ENCODE peak calls at places on chromosome 1, in nine cellular contexts. C is adrenal gland, H is upper lobe of right lung, B is endothelial cell of umbilical vein, J is HepG2, A is GM23338, K is left ventricle myocardium inferior, W is A673, Q is pancreas. G is an unnamed sample. For H3K4me1, the result is how much of the 10 kb centered on the place peaks cover.

GRCh38 chr1:164712131-164713031 is 153.4 kb downstream of the PBX1 start:
- DNase-seq in A (no peak), B (peak), W (no peak), J (no peak), H (no peak), K (no peak), C (peak), Q (no peak), G (no peak)

GRCh38 chr1:247531937-247532336 is 4.3 kb downstream of the OR2C3 start:
- DNase-seq in Q (no peak), W (no peak), B (no peak), A (peak), H (no peak), K (no peak), C (no peak), J (no peak), G (no peak)

GRCh38 chr1:219090618-219091017 is 83.1 kb upstream of the LYPLAL1 start:
- DNase-seq in H (no peak), Q (no peak), K (no peak), A (no peak), J (no peak), B (no peak), C (no peak), W (no peak), G (no peak)

GRCh38 chr1:26387447-26387846 is 14.9 kb upstream of the ZNF683 start:
- DNase-seq in C (no peak), B (no peak), Q (no peak), K (no peak), W (no peak), A (no peak), H (no peak), J (peak), G (no peak)

GRCh38 chr1:192952646-192953045 is 106.5 kb downstream of the UCHL5 start:
- DNase-seq in B (no peak), W (no peak), H (no peak), K (no peak), C (no peak), A (no peak), J (no peak), Q (no peak), G (no peak)

GRCh38 chr1:13725714-13726175 is 25.8 kb downstream of the PRDM2 start:
- DNase-seq in W (peak), K (no peak), H (no peak), A (peak), Q (no peak), B (peak), C (peak), J (peak), G (no peak)

GRCh38 chr1:209231476-209232156 is 351.9 kb upstream of the CAMK1G start:
- DNase-seq in W (no peak), J (no peak), K (no peak), Q (peak), C (no peak), H (no peak), B (no peak), A (peak), G (no peak)

GRCh38 chr1:198220428-198220827 is 63.6 kb downstream of the NEK7 start:
- DNase-seq in B (peak), K (no peak), C (no peak), H (no peak), Q (no peak), A (no peak), W (no peak), J (no peak), G (no peak)

GRCh38 chr1:183101841-183102276 is 78.6 kb downstream of the LAMC1 start:
- DNase-seq in W (no peak), C (no peak), A (no peak), Q (no peak), K (no peak), H (no peak), J (no peak), B (no peak), G (no peak)

GRCh38 chr1:117565745-117566455 is 39.9 kb upstream of the TENT5C start:
- DNase-seq in Q (no peak), A (no peak), K (no peak), B (no peak), C (peak), W (no peak), J (no peak), H (peak), G (no peak)

GRCh38 chr1:7478142-7478796 is 292.8 kb upstream of the VAMP3 start:
- DNase-seq in Q (no peak), J (no peak), W (peak), B (no peak), K (no peak), C (peak), H (no peak), A (no peak), G (no peak)

DNA sequence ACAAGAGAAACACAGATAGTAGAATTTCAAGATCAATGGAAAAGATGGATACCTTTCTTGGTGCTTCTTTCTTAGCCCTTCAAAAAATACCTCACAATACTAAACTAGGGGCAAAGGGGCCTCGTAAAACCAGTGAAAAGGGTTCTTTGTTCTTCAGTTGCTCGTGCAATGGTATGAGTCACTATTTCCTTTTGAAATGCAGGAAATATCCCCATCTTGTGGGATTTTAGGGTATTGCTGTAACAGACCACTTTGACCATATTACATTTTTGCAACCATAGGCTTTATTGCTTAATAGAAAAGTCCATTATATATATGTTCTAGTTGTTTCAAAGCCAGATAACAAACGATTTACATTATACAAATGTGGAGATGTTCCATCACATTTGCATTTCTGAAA is 88.7 kb upstream of the PKN2 start:
- DNase-seq in C (no peak), H (no peak), W (peak), A (peak), Q (no peak), J (peak), B (peak), K (no peak), G (no peak)
- TF ChIP-seq CTCF in C (peak), H (peak), W (peak), A (peak), Q (no peak), J (peak), B (peak), K (peak), G (no peak)

GRCh38 chr1:204480515-204480914 is 14.1 kb downstream of the PIK3C2B start:
- DNase-seq in H (no peak), J (no peak), W (no peak), B (no peak), K (no peak), Q (no peak), C (no peak), A (no peak), G (no peak)
- H3K4me1 ChIP-seq in H (half or more), J (under half), W (under half), B (under half), K (half or more), Q (under half), C (under half), A (under half), G (half or more)

DNA sequence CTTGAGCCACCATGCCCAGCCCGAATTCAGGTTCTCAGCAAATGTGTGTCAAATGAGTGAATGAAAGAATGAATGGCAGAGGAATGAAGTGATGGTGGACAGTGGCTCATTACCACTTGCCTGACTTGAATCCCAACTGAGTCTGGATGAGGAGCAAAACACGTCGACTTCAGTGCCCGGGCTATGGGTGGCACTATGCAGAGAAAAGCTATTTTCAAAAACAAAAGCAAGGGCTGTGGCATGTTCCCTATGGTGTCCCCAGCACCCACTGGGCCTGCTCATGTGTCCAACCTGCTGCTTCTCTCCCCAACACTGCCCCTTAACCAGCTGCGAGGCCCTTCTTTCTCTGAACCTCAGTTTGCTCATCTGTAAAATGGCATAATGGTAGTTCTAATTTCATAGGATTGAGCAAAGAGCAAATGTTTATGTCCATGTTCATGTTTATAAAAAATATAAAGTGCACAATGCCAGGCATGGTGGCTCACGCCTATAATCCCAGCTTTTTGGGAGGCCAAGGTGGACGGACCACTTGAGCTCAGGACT is 4.3 kb upstream of the MAD2L2 start:
- DNase-seq in C (no peak), Q (no peak), B (no peak), W (no peak), J (no peak), K (no peak), A (no peak), H (no peak), G (no peak)
- TF ChIP-seq CTCF in C (no peak), Q (no peak), B (no peak), W (peak), J (no peak), K (no peak), A (peak), H (no peak), G (no peak)

GRCh38 chr1:225454733-225455132 is 26.9 kb upstream of the LBR start:
- DNase-seq in A (no peak), B (peak), Q (peak), K (no peak), C (peak), H (no peak), W (no peak), J (no peak), G (no peak)
- H3K4me1 ChIP-seq in A (under half), B (under half), Q (under half), K (under half), C (under half), H (under half), W (under half), J (half or more), G (under half)

GRCh38 chr1:211628446-211628845 is 47.0 kb downstream of the NEK2 start:
- DNase-seq in B (no peak), J (no peak), H (no peak), Q (no peak), C (no peak), K (no peak), W (no peak), A (no peak), G (no peak)

GRCh38 chr1:211621471-211622198 is 42.7 kb upstream of the SLC30A1 start:
- DNase-seq in J (no peak), H (peak), B (no peak), Q (no peak), A (no peak), C (no peak), K (peak), W (no peak), G (no peak)

GRCh38 chr1:211627259-211627658 is 48.2 kb downstream of the NEK2 start:
- DNase-seq in C (no peak), H (no peak), A (no peak), J (no peak), W (no peak), B (no peak), Q (no peak), K (no peak), G (no peak)

GRCh38 chr1:211623510-211623909 is 44.5 kb upstream of the SLC30A1 start:
- DNase-seq in Q (no peak), C (no peak), B (no peak), W (no peak), H (peak), A (no peak), K (no peak), J (no peak), G (no peak)

GRCh38 chr1:211625040-211625439 is 46.1 kb upstream of the SLC30A1 start:
- DNase-seq in B (no peak), A (peak), K (no peak), C (no peak), W (peak), J (peak), H (peak), Q (no peak), G (no peak)
- TF ChIP-seq CTCF in B (no peak), A (peak), K (peak), C (peak), W (peak), J (peak), H (peak), Q (no peak), G (no peak)

GRCh38 chr1:43978264-43978550 is 803 bp upstream of the B4GALT2 start:
- DNase-seq in B (no peak), Q (no peak), J (peak), K (no peak), C (no peak), H (no peak), A (no peak), W (no peak), G (no peak)

GRCh38 chr1:43977376-43978263 is 1.4 kb upstream of the B4GALT2 start:
- DNase-seq in A (no peak), K (no peak), B (no peak), W (no peak), Q (no peak), J (no peak), C (no peak), H (no peak), G (no peak)

GRCh38 chr1:43975249-43975961 is 645 bp downstream of the ATP6V0B start:
- DNase-seq in A (peak), B (peak), W (no peak), J (no peak), K (peak), H (peak), C (peak), Q (peak), G (peak)

GRCh38 chr1:43976045-43976444 is 1.3 kb downstream of the ATP6V0B start:
- DNase-seq in B (no peak), J (no peak), W (no peak), Q (no peak), A (no peak), C (no peak), K (no peak), H (no peak), G (no peak)

DNA sequence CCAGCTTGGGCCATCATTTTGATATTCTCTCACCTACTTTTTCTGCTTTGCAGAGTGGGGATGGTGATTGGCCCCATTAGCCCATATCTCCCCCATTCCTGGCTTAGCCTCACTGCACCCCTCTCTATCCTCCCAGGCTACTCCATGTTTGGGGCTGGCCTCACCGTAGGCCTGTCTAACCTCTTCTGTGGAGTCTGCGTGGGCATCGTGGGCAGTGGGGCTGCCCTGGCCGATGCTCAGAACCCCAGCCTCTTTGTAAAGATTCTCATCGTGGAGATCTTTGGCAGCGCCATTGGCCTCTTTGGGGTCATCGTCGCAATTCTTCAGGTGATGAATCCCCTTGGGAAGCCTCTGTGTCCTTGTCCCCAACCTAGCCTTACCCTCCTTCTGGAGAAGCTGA is 2.1 kb upstream of the B4GALT2 start:
- DNase-seq in A (no peak), J (no peak), C (no peak), Q (no peak), B (no peak), H (no peak), W (no peak), K (no peak), G (no peak)
- H3K4me1 ChIP-seq in A (under half), J (half or more), C (under half), Q (under half), B (under half), H (under half), W (under half), K (half or more), G (half or more)

G was measured in gastrocnemius medialis.